ENCODE peak calls at places on chromosomes 6 and 20, in eight cellular contexts. P, I, S, Y, B, J, A and X are unnamed samples.

GRCh38 chr6:44002591-44003344 is 124.5 kb downstream of the MRPL14 start:
- DNase-seq in P (peak), I (no peak), S (no peak), Y (peak), B (no peak), J (no peak), A (peak), X (no peak)

GRCh38 chr6:142810952-142811514 is 133.9 kb downstream of the HIVEP2 start:
- DNase-seq in P (no peak), I (no peak), S (no peak), Y (no peak), B (no peak), J (no peak), A (no peak), X (no peak)

GRCh38 chr6:17101422-17102257 is at the start of gene STMND1:
- DNase-seq in P (no peak), I (no peak), S (no peak), Y (peak), B (no peak), J (no peak), A (peak), X (no peak)

GRCh38 chr6:160348209-160348551 is at the start of gene SLC22A3:
- DNase-seq in P (no peak), I (no peak), S (no peak), Y (no peak), B (no peak), J (no peak), A (peak), X (no peak)

GRCh38 chr20:56710577-56711465 is 81.7 kb downstream of the TFAP2C start:
- DNase-seq in P (no peak), I (peak), S (no peak), Y (no peak), B (no peak), J (no peak), A (no peak), X (no peak)

GRCh38 chr6:157060440-157060949 is 262.8 kb downstream of the TMEM242 start:
- DNase-seq in P (no peak), I (no peak), S (no peak), Y (no peak), B (no peak), J (no peak), A (no peak), X (no peak)

GRCh38 chr20:54156522-54156921 is 17.3 kb downstream of the CYP24A1 start:
- DNase-seq in P (no peak), I (no peak), S (no peak), Y (no peak), B (no peak), J (no peak), A (no peak), X (no peak)

GRCh38 chr20:64146301-64146935 is 17.8 kb upstream of the MYT1 start:
- DNase-seq in P (no peak), I (no peak), S (no peak), Y (no peak), B (no peak), J (no peak), A (peak), X (no peak)

GRCh38 chr6:6701864-6702263 is 113.3 kb downstream of the LY86 start:
- DNase-seq in P (no peak), I (no peak), S (no peak), Y (no peak), B (peak), J (no peak), A (no peak), X (no peak)

GRCh38 chr6:52598123-52598823 is 21.4 kb upstream of the TRAM2 start:
- DNase-seq in P (peak), I (peak), S (no peak), Y (peak), B (peak), J (peak), A (peak), X (no peak)

GRCh38 chr6:129183681-129184216 is 300.8 kb downstream of the LAMA2 start:
- DNase-seq in P (no peak), I (peak), S (no peak), Y (peak), B (no peak), J (no peak), A (no peak), X (no peak)

GRCh38 chr20:61569836-61570235 is 317.8 kb downstream of the CDH4 start:
- DNase-seq in P (no peak), I (no peak), S (no peak), Y (no peak), B (no peak), J (no peak), A (no peak), X (no peak)

GRCh38 chr6:11042750-11043551 is 1.2 kb downstream of the ELOVL2 start:
- DNase-seq in P (no peak), I (no peak), S (peak), Y (no peak), B (no peak), J (no peak), A (peak), X (peak)

GRCh38 chr6:76495909-76496308 is 423.4 kb upstream of the IMPG1 start:
- DNase-seq in P (no peak), I (no peak), S (no peak), Y (no peak), B (no peak), J (no peak), A (no peak), X (no peak)

GRCh38 chr20:20491110-20491783 is 123.3 kb downstream of the INSM1 start:
- DNase-seq in P (no peak), I (no peak), S (no peak), Y (peak), B (no peak), J (no peak), A (no peak), X (no peak)

GRCh38 chr6:166112580-166112979 is 55.1 kb downstream of the TBXT start:
- DNase-seq in P (no peak), I (no peak), S (no peak), Y (no peak), B (no peak), J (peak), A (no peak), X (no peak)

GRCh38 chr6:153092082-153093013 is 38.7 kb downstream of the RGS17 start:
- DNase-seq in P (no peak), I (peak), S (peak), Y (peak), B (no peak), J (no peak), A (no peak), X (no peak)
- TF ChIP-seq POLR2AphosphoS5 in P (no peak), I (no peak), S (no peak), Y (peak), B (no peak), J (no peak), A (no peak), X (no peak)

GRCh38 chr6:3260296-3260695 is 1.5 kb downstream of the PSMG4 start:
- DNase-seq in P (no peak), I (no peak), S (no peak), Y (no peak), B (no peak), J (no peak), A (no peak), X (no peak)
- H3K4me3 ChIP-seq in P (no peak), I (peak), S (peak), Y (no peak), B (peak), J (peak), A (no peak), X (peak)

GRCh38 chr20:46682063-46682821 is 7.0 kb downstream of the TP53RK start:
- DNase-seq in P (no peak), I (no peak), S (no peak), Y (no peak), B (no peak), J (no peak), A (no peak), X (no peak)
- H3K9ac ChIP-seq in P (no peak), I (no peak), S (no peak), Y (no peak), B (peak), J (no peak), A (no peak), X (no peak)

GRCh38 chr20:5748246-5748645 is 2.0 kb upstream of the SHLD1 start:
- DNase-seq in P (no peak), I (no peak), S (no peak), Y (no peak), B (no peak), J (no peak), A (no peak), X (no peak)

GRCh38 chr20:5745416-5745968 is 4.7 kb upstream of the SHLD1 start:
- DNase-seq in P (no peak), I (no peak), S (no peak), Y (no peak), B (no peak), J (no peak), A (no peak), X (no peak)

GRCh38 chr20:5751856-5752255 is 1.7 kb downstream of the SHLD1 start:
- DNase-seq in P (no peak), I (no peak), S (no peak), Y (no peak), B (peak), J (no peak), A (no peak), X (no peak)

GRCh38 chr20:5746064-5746463 is 4.1 kb upstream of the SHLD1 start:
- DNase-seq in P (no peak), I (no peak), S (no peak), Y (no peak), B (no peak), J (no peak), A (no peak), X (no peak)

GRCh38 chr20:5749512-5750490 is at the start of gene SHLD1:
- DNase-seq in P (peak), I (peak), S (peak), Y (peak), B (peak), J (peak), A (peak), X (peak)
- TF ChIP-seq POLR2AphosphoS5 in P (peak), I (peak), S (peak), Y (no peak), B (peak), J (no peak), A (peak), X (no peak)

GRCh38 chr20:35171438-35171752 is 477 bp upstream of the PROCR start:
- DNase-seq in P (no peak), I (no peak), S (no peak), Y (no peak), B (no peak), J (no peak), A (no peak), X (no peak)
- H3K4me3 ChIP-seq in P (peak), I (peak), S (peak), Y (no peak), B (peak), J (no peak), A (peak), X (peak)

GRCh38 chr6:33583591-33584155 is 3.6 kb upstream of the BAK1 start:
- DNase-seq in P (no peak), I (no peak), S (no peak), Y (no peak), B (peak), J (peak), A (peak), X (no peak)
- H3K9ac ChIP-seq in P (no peak), I (no peak), S (no peak), Y (no peak), B (peak), J (no peak), A (no peak), X (no peak)